ENCODE peak calls at places on chromosomes 2 and 18, in eight cellular contexts. One of them, this sample, is unnamed.

GRCh38 chr2:232336241-232336736 is 42.3 kb upstream of the ALPP start:
- DNase-seq in right cardiac atrium: no peak
- DNase-seq in activated CD4-positive, alpha-beta T cell treated with anti-CD3 and anti-CD28 coated beads, Interleukin-2, amount 50 U/mL, for 24 hours: no peak
- DNase-seq in anterior cingulate cortex: no peak
- DNase-seq in stimulated activated CD4-positive, alpha-beta T cell treated with anti-CD3 and anti-CD28 coated beads, Interleukin-4, amount 100 ng/mL, for 48 hours: no peak
- DNase-seq in retina: no peak
- DNase-seq in mucosa of gallbladder: no peak
- DNase-seq in NCI-H69: no peak
- DNase-seq in this sample: no peak

GRCh38 chr18:51726614-51727013 is 529.1 kb upstream of the MEX3C start:
- DNase-seq in right cardiac atrium: no peak
- DNase-seq in activated CD4-positive, alpha-beta T cell treated with anti-CD3 and anti-CD28 coated beads, Interleukin-2, amount 50 U/mL, for 24 hours: no peak
- DNase-seq in anterior cingulate cortex: no peak
- DNase-seq in stimulated activated CD4-positive, alpha-beta T cell treated with anti-CD3 and anti-CD28 coated beads, Interleukin-4, amount 100 ng/mL, for 48 hours: no peak
- DNase-seq in retina: no peak
- DNase-seq in mucosa of gallbladder: no peak
- DNase-seq in NCI-H69: peak
- DNase-seq in this sample: no peak

GRCh38 chr2:163191372-163191771 is 352.8 kb upstream of the KCNH7 start:
- DNase-seq in right cardiac atrium: no peak
- DNase-seq in activated CD4-positive, alpha-beta T cell treated with anti-CD3 and anti-CD28 coated beads, Interleukin-2, amount 50 U/mL, for 24 hours: no peak
- DNase-seq in anterior cingulate cortex: no peak
- DNase-seq in stimulated activated CD4-positive, alpha-beta T cell treated with anti-CD3 and anti-CD28 coated beads, Interleukin-4, amount 100 ng/mL, for 48 hours: no peak
- DNase-seq in retina: peak
- DNase-seq in mucosa of gallbladder: peak
- DNase-seq in NCI-H69: peak
- DNase-seq in this sample: peak

GRCh38 chr18:59908790-59909189 is 9.0 kb downstream of the PMAIP1 start:
- DNase-seq in right cardiac atrium: no peak
- DNase-seq in activated CD4-positive, alpha-beta T cell treated with anti-CD3 and anti-CD28 coated beads, Interleukin-2, amount 50 U/mL, for 24 hours: no peak
- DNase-seq in anterior cingulate cortex: no peak
- DNase-seq in stimulated activated CD4-positive, alpha-beta T cell treated with anti-CD3 and anti-CD28 coated beads, Interleukin-4, amount 100 ng/mL, for 48 hours: no peak
- DNase-seq in retina: no peak
- DNase-seq in mucosa of gallbladder: no peak
- DNase-seq in NCI-H69: no peak
- DNase-seq in this sample: no peak

GRCh38 chr2:232795920-232796319 is 19.6 kb upstream of the KCNJ13 start:
- DNase-seq in right cardiac atrium: no peak
- DNase-seq in activated CD4-positive, alpha-beta T cell treated with anti-CD3 and anti-CD28 coated beads, Interleukin-2, amount 50 U/mL, for 24 hours: no peak
- DNase-seq in anterior cingulate cortex: no peak
- DNase-seq in stimulated activated CD4-positive, alpha-beta T cell treated with anti-CD3 and anti-CD28 coated beads, Interleukin-4, amount 100 ng/mL, for 48 hours: no peak
- DNase-seq in retina: no peak
- DNase-seq in mucosa of gallbladder: no peak
- DNase-seq in NCI-H69: no peak
- DNase-seq in this sample: no peak

GRCh38 chr2:102061962-102062795 is 70.4 kb downstream of the IL1R2 start:
- DNase-seq in right cardiac atrium: peak
- DNase-seq in activated CD4-positive, alpha-beta T cell treated with anti-CD3 and anti-CD28 coated beads, Interleukin-2, amount 50 U/mL, for 24 hours: peak
- DNase-seq in anterior cingulate cortex: no peak
- DNase-seq in stimulated activated CD4-positive, alpha-beta T cell treated with anti-CD3 and anti-CD28 coated beads, Interleukin-4, amount 100 ng/mL, for 48 hours: no peak
- DNase-seq in retina: no peak
- DNase-seq in mucosa of gallbladder: no peak
- DNase-seq in NCI-H69: no peak
- DNase-seq in this sample: no peak

GRCh38 chr2:224417947-224418346 is 16.0 kb upstream of the FAM124B start:
- DNase-seq in right cardiac atrium: no peak
- DNase-seq in activated CD4-positive, alpha-beta T cell treated with anti-CD3 and anti-CD28 coated beads, Interleukin-2, amount 50 U/mL, for 24 hours: no peak
- DNase-seq in anterior cingulate cortex: no peak
- DNase-seq in stimulated activated CD4-positive, alpha-beta T cell treated with anti-CD3 and anti-CD28 coated beads, Interleukin-4, amount 100 ng/mL, for 48 hours: no peak
- DNase-seq in retina: no peak
- DNase-seq in mucosa of gallbladder: no peak
- DNase-seq in NCI-H69: no peak
- DNase-seq in this sample: no peak

GRCh38 chr2:52416340-52416739 is 1351.3 kb upstream of the CHAC2 start:
- DNase-seq in right cardiac atrium: no peak
- DNase-seq in activated CD4-positive, alpha-beta T cell treated with anti-CD3 and anti-CD28 coated beads, Interleukin-2, amount 50 U/mL, for 24 hours: no peak
- DNase-seq in anterior cingulate cortex: no peak
- DNase-seq in stimulated activated CD4-positive, alpha-beta T cell treated with anti-CD3 and anti-CD28 coated beads, Interleukin-4, amount 100 ng/mL, for 48 hours: no peak
- DNase-seq in retina: peak
- DNase-seq in mucosa of gallbladder: no peak
- DNase-seq in NCI-H69: peak
- DNase-seq in this sample: no peak

GRCh38 chr2:46236006-46236875 is 61.0 kb upstream of the EPAS1 start:
- DNase-seq in right cardiac atrium: no peak
- DNase-seq in activated CD4-positive, alpha-beta T cell treated with anti-CD3 and anti-CD28 coated beads, Interleukin-2, amount 50 U/mL, for 24 hours: no peak
- DNase-seq in anterior cingulate cortex: no peak
- DNase-seq in stimulated activated CD4-positive, alpha-beta T cell treated with anti-CD3 and anti-CD28 coated beads, Interleukin-4, amount 100 ng/mL, for 48 hours: no peak
- DNase-seq in retina: no peak
- DNase-seq in mucosa of gallbladder: no peak
- DNase-seq in NCI-H69: no peak
- DNase-seq in this sample: no peak

GRCh38 chr2:135904590-135904989 is 28.3 kb upstream of the MCM6 start:
- DNase-seq in right cardiac atrium: no peak
- DNase-seq in activated CD4-positive, alpha-beta T cell treated with anti-CD3 and anti-CD28 coated beads, Interleukin-2, amount 50 U/mL, for 24 hours: no peak
- DNase-seq in anterior cingulate cortex: no peak
- DNase-seq in stimulated activated CD4-positive, alpha-beta T cell treated with anti-CD3 and anti-CD28 coated beads, Interleukin-4, amount 100 ng/mL, for 48 hours: no peak
- DNase-seq in retina: no peak
- DNase-seq in mucosa of gallbladder: no peak
- DNase-seq in NCI-H69: no peak
- DNase-seq in this sample: no peak

GRCh38 chr2:12293868-12294267 is 422.9 kb upstream of the TRIB2 start:
- DNase-seq in right cardiac atrium: no peak
- DNase-seq in activated CD4-positive, alpha-beta T cell treated with anti-CD3 and anti-CD28 coated beads, Interleukin-2, amount 50 U/mL, for 24 hours: peak
- DNase-seq in anterior cingulate cortex: no peak
- DNase-seq in stimulated activated CD4-positive, alpha-beta T cell treated with anti-CD3 and anti-CD28 coated beads, Interleukin-4, amount 100 ng/mL, for 48 hours: no peak
- DNase-seq in retina: no peak
- DNase-seq in mucosa of gallbladder: no peak
- DNase-seq in NCI-H69: no peak
- DNase-seq in this sample: no peak

GRCh38 chr2:217695033-217695520 is 307.7 kb downstream of the TNS1 start:
- DNase-seq in right cardiac atrium: no peak
- DNase-seq in activated CD4-positive, alpha-beta T cell treated with anti-CD3 and anti-CD28 coated beads, Interleukin-2, amount 50 U/mL, for 24 hours: no peak
- DNase-seq in anterior cingulate cortex: no peak
- DNase-seq in stimulated activated CD4-positive, alpha-beta T cell treated with anti-CD3 and anti-CD28 coated beads, Interleukin-4, amount 100 ng/mL, for 48 hours: no peak
- DNase-seq in retina: no peak
- DNase-seq in mucosa of gallbladder: no peak
- DNase-seq in NCI-H69: no peak
- DNase-seq in this sample: no peak

GRCh38 chr2:130264046-130264445 is 65.8 kb upstream of the TUBA3E start:
- DNase-seq in right cardiac atrium: no peak
- DNase-seq in activated CD4-positive, alpha-beta T cell treated with anti-CD3 and anti-CD28 coated beads, Interleukin-2, amount 50 U/mL, for 24 hours: no peak
- DNase-seq in anterior cingulate cortex: no peak
- DNase-seq in stimulated activated CD4-positive, alpha-beta T cell treated with anti-CD3 and anti-CD28 coated beads, Interleukin-4, amount 100 ng/mL, for 48 hours: no peak
- DNase-seq in retina: no peak
- DNase-seq in mucosa of gallbladder: no peak
- DNase-seq in NCI-H69: no peak
- DNase-seq in this sample: no peak

GRCh38 chr18:22378672-22379282 is 38.9 kb downstream of the CTAGE1 start:
- DNase-seq in right cardiac atrium: peak
- DNase-seq in activated CD4-positive, alpha-beta T cell treated with anti-CD3 and anti-CD28 coated beads, Interleukin-2, amount 50 U/mL, for 24 hours: no peak
- DNase-seq in anterior cingulate cortex: no peak
- DNase-seq in stimulated activated CD4-positive, alpha-beta T cell treated with anti-CD3 and anti-CD28 coated beads, Interleukin-4, amount 100 ng/mL, for 48 hours: no peak
- DNase-seq in retina: peak
- DNase-seq in mucosa of gallbladder: peak
- DNase-seq in NCI-H69: peak
- DNase-seq in this sample: no peak

GRCh38 chr18:79506191-79507075 is 110.7 kb downstream of the NFATC1 start:
- DNase-seq in right cardiac atrium: peak
- DNase-seq in activated CD4-positive, alpha-beta T cell treated with anti-CD3 and anti-CD28 coated beads, Interleukin-2, amount 50 U/mL, for 24 hours: no peak
- DNase-seq in anterior cingulate cortex: no peak
- DNase-seq in stimulated activated CD4-positive, alpha-beta T cell treated with anti-CD3 and anti-CD28 coated beads, Interleukin-4, amount 100 ng/mL, for 48 hours: no peak
- DNase-seq in retina: no peak
- DNase-seq in mucosa of gallbladder: no peak
- DNase-seq in NCI-H69: no peak
- DNase-seq in this sample: no peak

GRCh38 chr2:8475349-8476045 is 206.4 kb upstream of the ID2 start:
- DNase-seq in right cardiac atrium: no peak
- DNase-seq in activated CD4-positive, alpha-beta T cell treated with anti-CD3 and anti-CD28 coated beads, Interleukin-2, amount 50 U/mL, for 24 hours: peak
- DNase-seq in anterior cingulate cortex: no peak
- DNase-seq in stimulated activated CD4-positive, alpha-beta T cell treated with anti-CD3 and anti-CD28 coated beads, Interleukin-4, amount 100 ng/mL, for 48 hours: no peak
- DNase-seq in retina: no peak
- DNase-seq in mucosa of gallbladder: no peak
- DNase-seq in NCI-H69: no peak
- DNase-seq in this sample: no peak

GRCh38 chr2:30147715-30148611 is 1.2 kb downstream of the YPEL5 start:
- DNase-seq in right cardiac atrium: peak
- DNase-seq in activated CD4-positive, alpha-beta T cell treated with anti-CD3 and anti-CD28 coated beads, Interleukin-2, amount 50 U/mL, for 24 hours: peak
- DNase-seq in anterior cingulate cortex: peak
- DNase-seq in stimulated activated CD4-positive, alpha-beta T cell treated with anti-CD3 and anti-CD28 coated beads, Interleukin-4, amount 100 ng/mL, for 48 hours: peak
- DNase-seq in retina: peak
- DNase-seq in mucosa of gallbladder: peak
- DNase-seq in NCI-H69: peak
- DNase-seq in this sample: peak

This sample was measured in midbrain.